ENCODE peak calls at places on chromosomes 6 and 20, in ten cellular contexts. J, G, N, W, P, V, U, F, H and O are unnamed samples.

GRCh38 chr6:138219901-138220300 is 1.6 kb upstream of the PBOV1 start:
- DNase-seq in W (no peak), U (no peak), G (no peak), F (no peak), N (no peak), P (no peak), H (no peak), J (no peak), V (no peak), O (no peak)

GRCh38 chr6:151422981-151423380 is 28.9 kb downstream of the RMND1 start:
- DNase-seq in V (no peak), J (no peak), N (no peak), H (no peak), F (no peak), W (no peak), P (peak), G (no peak), U (no peak), O (no peak)

GRCh38 chr6:157438611-157439109 is 57.7 kb downstream of the ZDHHC14 start:
- DNase-seq in H (peak), G (no peak), V (no peak), P (no peak), J (no peak), N (no peak), F (no peak), W (no peak), U (no peak), O (no peak)

GRCh38 chr6:52286798-52287432 is 2.4 kb upstream of the MCM3 start:
- DNase-seq in G (peak), F (peak), U (no peak), N (peak), P (peak), J (peak), W (peak), H (peak), V (peak), O (peak)

GRCh38 chr6:11769816-11770545 is 8.6 kb downstream of the ADTRP start:
- DNase-seq in F (no peak), G (peak), W (no peak), J (no peak), P (no peak), H (no peak), N (no peak), U (no peak), V (no peak), O (peak)

GRCh38 chr6:25927721-25928359 is 2.7 kb downstream of the SLC17A2 start:
- DNase-seq in F (no peak), V (no peak), U (no peak), P (no peak), W (peak), G (no peak), J (no peak), H (peak), N (no peak), O (no peak)

GRCh38 chr6:12288844-12289654 is 1.1 kb upstream of the EDN1 start:
- DNase-seq in W (peak), N (no peak), G (peak), H (peak), V (no peak), P (peak), J (peak), U (no peak), F (peak), O (peak)

GRCh38 chr20:3071610-3072529 is at the start of gene OXT:
- DNase-seq in J (peak), U (no peak), P (peak), F (peak), H (peak), W (no peak), N (peak), G (no peak), V (no peak), O (peak)

GRCh38 chr6:13523826-13524622 is 36.6 kb upstream of the GFOD1 start:
- DNase-seq in H (no peak), F (no peak), P (no peak), V (no peak), G (no peak), N (no peak), W (no peak), U (no peak), J (no peak), O (no peak)

GRCh38 chr6:110178626-110179405 is 654 bp downstream of the WASF1 start:
- DNase-seq in G (peak), P (peak), F (peak), W (peak), H (peak), V (peak), J (peak), N (peak), U (peak), O (peak)

GRCh38 chr6:88298446-88298845 is 132.3 kb upstream of the CNR1 start:
- DNase-seq in N (no peak), V (no peak), U (no peak), W (no peak), G (no peak), F (no peak), J (no peak), P (no peak), H (no peak), O (no peak)

GRCh38 chr6:108438918-108439317 is 121.8 kb upstream of the FOXO3 start:
- DNase-seq in G (no peak), P (no peak), U (no peak), F (no peak), J (no peak), N (no peak), V (no peak), H (peak), W (peak), O (no peak)